ENCODE peak calls at places on chromosomes 6 and 20, in seven cellular contexts. T is HEK293T; C is activated T-helper 1 cell treated with anti-CD3 and anti-CD28 coated beads, Interleukin-2, amount 50 U/mL, for 16 hours; I is stimulated activated CD4-positive, alpha-beta T cell treated with anti-CD3 and anti-CD28 coated beads, Interleukin-4, amount 100 ng/mL, for 24 hours; F is HTR-8/SVneo; X is AG04449; V is NB4. E is an unnamed sample.

GRCh38 chr20:37939701-37940151 is 36.8 kb downstream of the VSTM2L start:
- DNase-seq in T (no peak), C (no peak), I (no peak), F (no peak), X (no peak), V (no peak), E (no peak)

GRCh38 chr20:32019156-32019510 is 8.9 kb downstream of the CCM2L start:
- DNase-seq in T (peak; percentile 67), C (no peak), I (no peak), F (peak; percentile 52), X (no peak), V (no peak), E (no peak)

GRCh38 chr20:7387638-7388193 is 552.5 kb downstream of the HAO1 start:
- DNase-seq in T (no peak), C (no peak), I (no peak), F (no peak), X (no peak), V (no peak), E (no peak)

GRCh38 chr6:48061630-48062029 is 49.4 kb downstream of the PTCHD4 start:
- DNase-seq in T (no peak), C (no peak), I (no peak), F (no peak), X (no peak), V (no peak), E (no peak)

GRCh38 chr20:64104667-64105451 is 2.5 kb downstream of the NPBWR2 start:
- DNase-seq in T (no peak), C (no peak), I (no peak), F (no peak), X (no peak), V (no peak), E (no peak)

GRCh38 chr20:21490105-21490504 is 23.8 kb downstream of the NKX2-2 start:
- DNase-seq in T (no peak), C (no peak), I (no peak), F (no peak), X (no peak), V (no peak), E (no peak)

GRCh38 chr6:24933868-24934401 is 1.8 kb downstream of the RIPOR2 start:
- DNase-seq in T (peak; percentile 63), C (no peak), I (peak; percentile 56), F (no peak), X (no peak), V (peak; percentile 54), E (peak; percentile 39)

GRCh38 chr6:65399355-65400084 is 307.5 kb downstream of the EYS start:
- DNase-seq in T (no peak), C (no peak), I (no peak), F (no peak), X (no peak), V (no peak), E (no peak)